ENCODE peak calls at places on chromosome 13, in eight cellular contexts. One of them, this sample, is unnamed.
A peak's percentile ranks its signal among the peaks of the same experiment; 100 is the strongest.

GRCh38 chr13:97448503-97449251 is 14.7 kb downstream of the RAP2A start:
- DNase-seq in esophagus squamous epithelium: no peak
- DNase-seq in endothelial cell of umbilical vein: no peak
- DNase-seq in uterus: no peak
- DNase-seq in RWPE1: no peak
- DNase-seq in brain microvascular endothelial cell: no peak
- DNase-seq in ascending aorta: no peak
- DNase-seq in lower leg skin: no peak
- DNase-seq in this sample: no peak

GRCh38 chr13:30908416-30908980 is 2.4 kb downstream of the MEDAG start:
- DNase-seq in ascending aorta: peak; percentile 83
- DNase-seq in uterus: peak; percentile 82
- DNase-seq in RWPE1: no peak
- DNase-seq in endothelial cell of umbilical vein: peak; percentile 75
- DNase-seq in esophagus squamous epithelium: no peak
- DNase-seq in brain microvascular endothelial cell: no peak
- DNase-seq in lower leg skin: no peak
- DNase-seq in this sample: no peak

GRCh38 chr13:30147380-30147779 is 160.0 kb downstream of the KATNAL1 start:
- DNase-seq in lower leg skin: no peak
- DNase-seq in RWPE1: no peak
- DNase-seq in esophagus squamous epithelium: no peak
- DNase-seq in uterus: no peak
- DNase-seq in brain microvascular endothelial cell: no peak
- DNase-seq in endothelial cell of umbilical vein: no peak
- DNase-seq in ascending aorta: no peak
- DNase-seq in this sample: no peak

GRCh38 chr13:42592915-42593718 is 19.2 kb downstream of the TNFSF11 start:
- DNase-seq in RWPE1: no peak
- DNase-seq in brain microvascular endothelial cell: no peak
- DNase-seq in lower leg skin: no peak
- DNase-seq in ascending aorta: no peak
- DNase-seq in esophagus squamous epithelium: no peak
- DNase-seq in uterus: no peak
- DNase-seq in endothelial cell of umbilical vein: no peak
- DNase-seq in this sample: no peak

GRCh38 chr13:39847336-39847735 is 191.9 kb downstream of the COG6 start:
- DNase-seq in RWPE1: no peak
- DNase-seq in uterus: no peak
- DNase-seq in ascending aorta: no peak
- DNase-seq in lower leg skin: no peak
- DNase-seq in brain microvascular endothelial cell: no peak
- DNase-seq in esophagus squamous epithelium: no peak
- DNase-seq in endothelial cell of umbilical vein: no peak
- DNase-seq in this sample: no peak

GRCh38 chr13:52599037-52599852 is 43.0 kb upstream of the HNRNPA1L2 start:
- DNase-seq in ascending aorta: no peak
- DNase-seq in uterus: no peak
- DNase-seq in endothelial cell of umbilical vein: peak; percentile 92
- DNase-seq in RWPE1: peak; percentile 37
- DNase-seq in brain microvascular endothelial cell: peak; percentile 60
- DNase-seq in esophagus squamous epithelium: no peak
- DNase-seq in lower leg skin: no peak
- DNase-seq in this sample: no peak

GRCh38 chr13:81318231-81319019 is 977.5 kb upstream of the SPRY2 start:
- DNase-seq in brain microvascular endothelial cell: no peak
- DNase-seq in lower leg skin: no peak
- DNase-seq in esophagus squamous epithelium: no peak
- DNase-seq in RWPE1: no peak
- DNase-seq in uterus: no peak
- DNase-seq in endothelial cell of umbilical vein: no peak
- DNase-seq in ascending aorta: no peak
- DNase-seq in this sample: no peak

GRCh38 chr13:104015646-104016396 is 949.6 kb upstream of the SLC10A2 start:
- DNase-seq in uterus: no peak
- DNase-seq in lower leg skin: no peak
- DNase-seq in ascending aorta: no peak
- DNase-seq in brain microvascular endothelial cell: peak; percentile 94
- DNase-seq in endothelial cell of umbilical vein: peak; percentile 89
- DNase-seq in RWPE1: no peak
- DNase-seq in esophagus squamous epithelium: no peak
- DNase-seq in this sample: no peak

GRCh38 chr13:29850213-29850898 is at the start of gene UBL3:
- DNase-seq in RWPE1: peak; percentile 97
- DNase-seq in uterus: peak; percentile 98
- DNase-seq in lower leg skin: peak; percentile 99
- DNase-seq in ascending aorta: peak; percentile 98
- DNase-seq in brain microvascular endothelial cell: peak; percentile 94
- DNase-seq in endothelial cell of umbilical vein: peak; percentile 97
- DNase-seq in esophagus squamous epithelium: peak; percentile 90
- DNase-seq in this sample: peak; percentile 89

GRCh38 chr13:46571189-46571901 is 18.4 kb downstream of the LRCH1 start:
- DNase-seq in endothelial cell of umbilical vein: no peak
- DNase-seq in ascending aorta: peak; percentile 71
- DNase-seq in brain microvascular endothelial cell: peak; percentile 69
- DNase-seq in lower leg skin: no peak
- DNase-seq in esophagus squamous epithelium: no peak
- DNase-seq in uterus: no peak
- DNase-seq in RWPE1: no peak
- DNase-seq in this sample: no peak

GRCh38 chr13:64414381-64414780 is 2815.8 kb downstream of the PCDH9 start:
- DNase-seq in esophagus squamous epithelium: no peak
- DNase-seq in brain microvascular endothelial cell: no peak
- DNase-seq in endothelial cell of umbilical vein: no peak
- DNase-seq in ascending aorta: no peak
- DNase-seq in uterus: no peak
- DNase-seq in lower leg skin: no peak
- DNase-seq in RWPE1: no peak
- DNase-seq in this sample: no peak

GRCh38 chr13:100941811-100942361 is 267.3 kb upstream of the TMTC4 start:
- DNase-seq in uterus: no peak
- DNase-seq in RWPE1: no peak
- DNase-seq in lower leg skin: no peak
- DNase-seq in brain microvascular endothelial cell: no peak
- DNase-seq in endothelial cell of umbilical vein: no peak
- DNase-seq in ascending aorta: no peak
- DNase-seq in esophagus squamous epithelium: no peak
- DNase-seq in this sample: no peak

GRCh38 chr13:87680298-87680697 is 9.1 kb downstream of the SLITRK5 start:
- DNase-seq in lower leg skin: no peak
- DNase-seq in esophagus squamous epithelium: no peak
- DNase-seq in endothelial cell of umbilical vein: no peak
- DNase-seq in RWPE1: no peak
- DNase-seq in brain microvascular endothelial cell: no peak
- DNase-seq in uterus: no peak
- DNase-seq in ascending aorta: no peak
- DNase-seq in this sample: no peak

GRCh38 chr13:50156140-50156539 is 140.9 kb downstream of the KCNRG start:
- DNase-seq in endothelial cell of umbilical vein: no peak
- DNase-seq in lower leg skin: no peak
- DNase-seq in uterus: no peak
- DNase-seq in RWPE1: peak; percentile 31
- DNase-seq in brain microvascular endothelial cell: peak; percentile 64
- DNase-seq in ascending aorta: no peak
- DNase-seq in esophagus squamous epithelium: no peak
- DNase-seq in this sample: no peak

GRCh38 chr13:97431365-97431764 is 2.6 kb upstream of the RAP2A start:
- DNase-seq in brain microvascular endothelial cell: no peak
- DNase-seq in esophagus squamous epithelium: no peak
- DNase-seq in uterus: no peak
- DNase-seq in lower leg skin: no peak
- DNase-seq in ascending aorta: no peak
- DNase-seq in endothelial cell of umbilical vein: no peak
- DNase-seq in RWPE1: no peak
- DNase-seq in this sample: no peak

GRCh38 chr13:23020246-23020843 is 160.4 kb upstream of the SGCG start:
- DNase-seq in ascending aorta: peak; percentile 64
- DNase-seq in uterus: peak; percentile 26
- DNase-seq in RWPE1: peak; percentile 21
- DNase-seq in endothelial cell of umbilical vein: peak; percentile 58
- DNase-seq in lower leg skin: no peak
- DNase-seq in brain microvascular endothelial cell: peak; percentile 53
- DNase-seq in esophagus squamous epithelium: no peak
- DNase-seq in this sample: no peak

GRCh38 chr13:84896128-84896527 is 903.1 kb downstream of the SLITRK6 start:
- DNase-seq in uterus: no peak
- DNase-seq in ascending aorta: no peak
- DNase-seq in endothelial cell of umbilical vein: peak; percentile 46
- DNase-seq in brain microvascular endothelial cell: peak; percentile 27
- DNase-seq in RWPE1: peak; percentile 13
- DNase-seq in lower leg skin: no peak
- DNase-seq in esophagus squamous epithelium: no peak
- DNase-seq in this sample: no peak

GRCh38 chr13:99766641-99767045 is 204.9 kb downstream of the ZIC5 start:
- DNase-seq in uterus: no peak
- DNase-seq in lower leg skin: no peak
- DNase-seq in RWPE1: no peak
- DNase-seq in endothelial cell of umbilical vein: no peak
- DNase-seq in ascending aorta: no peak
- DNase-seq in brain microvascular endothelial cell: peak; percentile 10
- DNase-seq in esophagus squamous epithelium: no peak
- DNase-seq in this sample: no peak
- TF ChIP-seq CTCF in uterus: no peak
- TF ChIP-seq CTCF in lower leg skin: no peak
- TF ChIP-seq CTCF in RWPE1: no peak
- TF ChIP-seq CTCF in endothelial cell of umbilical vein: no peak
- TF ChIP-seq CTCF in ascending aorta: no peak
- TF ChIP-seq CTCF in brain microvascular endothelial cell: peak; percentile 30
- TF ChIP-seq CTCF in esophagus squamous epithelium: no peak
- TF ChIP-seq CTCF in this sample: no peak

GRCh38 chr13:93948523-93948922 is 531.0 kb downstream of the DCT start:
- DNase-seq in uterus: no peak
- DNase-seq in endothelial cell of umbilical vein: no peak
- DNase-seq in esophagus squamous epithelium: no peak
- DNase-seq in RWPE1: no peak
- DNase-seq in lower leg skin: no peak
- DNase-seq in brain microvascular endothelial cell: no peak
- DNase-seq in ascending aorta: no peak
- DNase-seq in this sample: no peak

GRCh38 chr13:93947651-93948050 is 531.8 kb downstream of the DCT start:
- DNase-seq in ascending aorta: no peak
- DNase-seq in esophagus squamous epithelium: no peak
- DNase-seq in endothelial cell of umbilical vein: no peak
- DNase-seq in uterus: no peak
- DNase-seq in brain microvascular endothelial cell: no peak
- DNase-seq in RWPE1: no peak
- DNase-seq in lower leg skin: no peak
- DNase-seq in this sample: no peak

GRCh38 chr13:93953856-93954255 is 525.6 kb downstream of the DCT start:
- DNase-seq in uterus: no peak
- DNase-seq in endothelial cell of umbilical vein: no peak
- DNase-seq in RWPE1: no peak
- DNase-seq in lower leg skin: no peak
- DNase-seq in ascending aorta: no peak
- DNase-seq in brain microvascular endothelial cell: no peak
- DNase-seq in esophagus squamous epithelium: no peak
- DNase-seq in this sample: no peak

GRCh38 chr13:93956416-93956815 is 523.1 kb downstream of the DCT start:
- DNase-seq in endothelial cell of umbilical vein: no peak
- DNase-seq in RWPE1: no peak
- DNase-seq in uterus: no peak
- DNase-seq in lower leg skin: no peak
- DNase-seq in esophagus squamous epithelium: no peak
- DNase-seq in ascending aorta: no peak
- DNase-seq in brain microvascular endothelial cell: no peak
- DNase-seq in this sample: no peak

DNA sequence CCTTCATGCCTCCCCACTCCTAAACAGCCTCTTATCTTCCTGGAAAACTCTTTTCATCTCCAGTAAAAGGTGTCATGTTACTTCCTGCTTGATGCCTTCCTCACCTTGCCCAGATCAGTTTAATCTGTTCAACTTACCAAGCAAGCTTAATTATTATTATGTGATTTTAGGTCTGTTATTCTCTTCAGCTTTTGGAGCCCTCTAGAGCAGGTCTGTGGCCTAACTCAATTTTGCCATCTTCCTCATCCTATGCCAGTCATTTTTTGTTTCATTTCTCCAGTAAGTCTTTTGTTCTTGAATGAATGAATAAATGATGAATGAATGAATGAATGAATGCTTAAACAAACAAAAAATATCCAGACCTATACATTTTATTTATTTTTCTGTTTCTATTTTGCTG is 528.3 kb downstream of the DCT start:
- DNase-seq in RWPE1: no peak
- DNase-seq in uterus: no peak
- DNase-seq in esophagus squamous epithelium: no peak
- DNase-seq in brain microvascular endothelial cell: no peak
- DNase-seq in endothelial cell of umbilical vein: no peak
- DNase-seq in ascending aorta: no peak
- DNase-seq in lower leg skin: no peak
- DNase-seq in this sample: no peak
- TF ChIP-seq CTCF in RWPE1: no peak
- TF ChIP-seq CTCF in uterus: no peak
- TF ChIP-seq CTCF in esophagus squamous epithelium: no peak
- TF ChIP-seq CTCF in brain microvascular endothelial cell: peak; percentile 46
- TF ChIP-seq CTCF in endothelial cell of umbilical vein: no peak
- TF ChIP-seq CTCF in ascending aorta: no peak
- TF ChIP-seq CTCF in lower leg skin: no peak
- TF ChIP-seq CTCF in this sample: no peak

GRCh38 chr13:51221674-51222509 is at the start of gene FAM124A:
- DNase-seq in RWPE1: peak; percentile 22
- DNase-seq in ascending aorta: peak; percentile 67
- DNase-seq in uterus: peak; percentile 26
- DNase-seq in esophagus squamous epithelium: no peak
- DNase-seq in endothelial cell of umbilical vein: peak; percentile 26
- DNase-seq in brain microvascular endothelial cell: no peak
- DNase-seq in lower leg skin: peak; percentile 85
- DNase-seq in this sample: no peak

GRCh38 chr13:51223284-51224270 is 1.4 kb downstream of the FAM124A start:
- DNase-seq in uterus: peak; percentile 27
- DNase-seq in endothelial cell of umbilical vein: peak; percentile 18
- DNase-seq in RWPE1: no peak
- DNase-seq in brain microvascular endothelial cell: no peak
- DNase-seq in lower leg skin: no peak
- DNase-seq in ascending aorta: no peak
- DNase-seq in esophagus squamous epithelium: no peak
- DNase-seq in this sample: no peak

GRCh38 chr13:51221108-51221507 is 1.1 kb upstream of the FAM124A start:
- DNase-seq in lower leg skin: no peak
- DNase-seq in RWPE1: no peak
- DNase-seq in brain microvascular endothelial cell: no peak
- DNase-seq in ascending aorta: no peak
- DNase-seq in esophagus squamous epithelium: no peak
- DNase-seq in uterus: no peak
- DNase-seq in endothelial cell of umbilical vein: no peak
- DNase-seq in this sample: no peak

GRCh38 chr13:51220706-51221105 is 1.5 kb upstream of the FAM124A start:
- DNase-seq in ascending aorta: no peak
- DNase-seq in uterus: no peak
- DNase-seq in RWPE1: no peak
- DNase-seq in endothelial cell of umbilical vein: no peak
- DNase-seq in lower leg skin: no peak
- DNase-seq in esophagus squamous epithelium: no peak
- DNase-seq in brain microvascular endothelial cell: no peak
- DNase-seq in this sample: no peak

GRCh38 chr13:51222510-51223283 is 499 bp downstream of the FAM124A start:
- DNase-seq in esophagus squamous epithelium: no peak
- DNase-seq in ascending aorta: no peak
- DNase-seq in endothelial cell of umbilical vein: peak; percentile 36
- DNase-seq in lower leg skin: no peak
- DNase-seq in brain microvascular endothelial cell: no peak
- DNase-seq in RWPE1: no peak
- DNase-seq in uterus: no peak
- DNase-seq in this sample: no peak
- TF ChIP-seq CTCF in esophagus squamous epithelium: no peak
- TF ChIP-seq CTCF in ascending aorta: no peak
- TF ChIP-seq CTCF in endothelial cell of umbilical vein: no peak
- TF ChIP-seq CTCF in lower leg skin: no peak
- TF ChIP-seq CTCF in brain microvascular endothelial cell: peak; percentile 47
- TF ChIP-seq CTCF in RWPE1: peak; percentile 46
- TF ChIP-seq CTCF in uterus: no peak
- TF ChIP-seq CTCF in this sample: no peak

GRCh38 chr13:90732049-90732448 is 615.4 kb upstream of the MIR17HG start:
- DNase-seq in uterus: no peak
- DNase-seq in ascending aorta: no peak
- DNase-seq in lower leg skin: no peak
- DNase-seq in endothelial cell of umbilical vein: no peak
- DNase-seq in RWPE1: no peak
- DNase-seq in brain microvascular endothelial cell: no peak
- DNase-seq in esophagus squamous epithelium: no peak
- DNase-seq in this sample: no peak
- TF ChIP-seq CTCF in uterus: no peak
- TF ChIP-seq CTCF in ascending aorta: no peak
- TF ChIP-seq CTCF in lower leg skin: no peak
- TF ChIP-seq CTCF in endothelial cell of umbilical vein: no peak
- TF ChIP-seq CTCF in RWPE1: no peak
- TF ChIP-seq CTCF in brain microvascular endothelial cell: peak; percentile 14
- TF ChIP-seq CTCF in esophagus squamous epithelium: no peak
- TF ChIP-seq CTCF in this sample: no peak

This sample was measured in omental fat pad.